ENCODE peak calls at places on chromosome 9, in four cellular contexts. P is epithelial cell of prostate, B is osteocyte, G is RWPE1. H is an unnamed sample.

GRCh38 chr9:22040760-22041159 is 31.7 kb upstream of the CDKN2B start:
- DNase-seq in B (no peak), G (no peak), P (no peak), H (no peak)

GRCh38 chr9:101468116-101468515 is 32.5 kb upstream of the ALDOB start:
- DNase-seq in P (no peak), B (no peak), G (no peak), H (no peak)

GRCh38 chr9:123329329-123329955 is 26.6 kb upstream of the CRB2 start:
- DNase-seq in G (no peak), B (no peak), P (peak; percentile 58), H (no peak)

GRCh38 chr9:120839146-120839545 is 3.6 kb downstream of the PSMD5 start:
- DNase-seq in G (no peak), P (no peak), B (peak; percentile 3), H (no peak)

GRCh38 chr9:93288891-93289883 is 105.2 kb downstream of the WNK2 start:
- DNase-seq in G (peak; percentile 95), B (peak; percentile 83), P (no peak), H (no peak)

GRCh38 chr9:129552064-129552463 is 68.8 kb downstream of the C9orf50 start:
- DNase-seq in G (no peak), B (no peak), P (no peak), H (no peak)

GRCh38 chr9:37732086-37732744 is 21.4 kb upstream of the TRMT10B start:
- DNase-seq in G (no peak), B (no peak), P (no peak), H (no peak)

GRCh38 chr9:124623966-124624734 is 117.0 kb upstream of the NR5A1 start:
- DNase-seq in G (no peak), P (no peak), B (no peak), H (no peak)

GRCh38 chr9:108511200-108511756 is 344.5 kb downstream of the ACTL7B start:
- DNase-seq in B (no peak), P (no peak), G (no peak), H (no peak)

GRCh38 chr9:13665418-13666066 is 386.1 kb upstream of the MPDZ start:
- DNase-seq in G (no peak), B (no peak), P (no peak), H (no peak)

GRCh38 chr9:96367943-96368342 is 15.6 kb downstream of the SLC35D2 start:
- DNase-seq in P (no peak), G (no peak), B (no peak), H (no peak)

GRCh38 chr9:76893395-76893932 is 12.4 kb downstream of the PRUNE2 start:
- DNase-seq in P (no peak), G (no peak), B (no peak), H (no peak)

GRCh38 chr9:129666575-129666974 is 1.1 kb downstream of the PRRX2 start:
- DNase-seq in B (no peak), G (no peak), P (no peak), H (no peak)

GRCh38 chr9:128251701-128252100 is 24.1 kb downstream of the GOLGA2 start:
- DNase-seq in G (no peak), B (no peak), P (no peak), H (no peak)

GRCh38 chr9:136538599-136539426 is 7.0 kb downstream of the NOTCH1 start:
- DNase-seq in P (no peak), G (peak; percentile 61), B (no peak), H (no peak)

GRCh38 chr9:78437721-78438610 is 141.0 kb downstream of the PSAT1 start:
- DNase-seq in B (no peak), G (no peak), P (no peak), H (no peak)

GRCh38 chr9:98970532-98971041 is 26.9 kb downstream of the COL15A1 start:
- DNase-seq in P (no peak), G (no peak), B (no peak), H (no peak)

GRCh38 chr9:80507611-80508010 is 935.8 kb downstream of the TLE4 start:
- DNase-seq in B (no peak), G (no peak), P (no peak), H (no peak)

GRCh38 chr9:136826188-136826541 is 16.1 kb upstream of the AJM1 start:
- DNase-seq in B (no peak), P (no peak), G (no peak), H (no peak)